ENCODE peak calls at places on chromosomes 6 and 20, in five cellular contexts. G, E, B, Y and O are unnamed samples.

GRCh38 chr6:28137458-28138020 is 4.1 kb upstream of the ZKSCAN8 start:
- DNase-seq in G (no peak), E (peak), B (no peak), Y (no peak), O (peak)

GRCh38 chr6:52381249-52381648 is 19.3 kb downstream of the PAQR8 start:
- DNase-seq in G (no peak), E (no peak), B (no peak), Y (no peak), O (no peak)

GRCh38 chr6:75296811-75297779 is 12.5 kb upstream of the TMEM30A start:
- DNase-seq in G (no peak), E (peak), B (no peak), Y (peak), O (peak)

GRCh38 chr6:40509716-40510260 is 77.4 kb downstream of the LRFN2 start:
- DNase-seq in G (no peak), E (no peak), B (no peak), Y (no peak), O (no peak)

GRCh38 chr6:43964659-43965570 is 162.3 kb downstream of the MRPL14 start:
- DNase-seq in G (no peak), E (no peak), B (no peak), Y (no peak), O (no peak)

GRCh38 chr6:36349240-36349639 is 12.6 kb upstream of the BNIP5 start:
- DNase-seq in G (no peak), E (no peak), B (peak), Y (no peak), O (no peak)

GRCh38 chr6:96777113-96777512 is 60.2 kb downstream of the GPR63 start:
- DNase-seq in G (no peak), E (no peak), B (no peak), Y (no peak), O (no peak)

GRCh38 chr6:113560908-113561307 is 296.2 kb upstream of the MARCKS start:
- DNase-seq in G (peak), E (peak), B (no peak), Y (no peak), O (peak)

GRCh38 chr20:38117635-38118034 is 47.4 kb downstream of the TGM2 start:
- DNase-seq in G (peak), E (peak), B (no peak), Y (no peak), O (peak)

GRCh38 chr6:41023114-41023513 is 15.9 kb downstream of the UNC5CL start:
- DNase-seq in G (no peak), E (peak), B (no peak), Y (no peak), O (no peak)

GRCh38 chr6:162887981-162888689 is 160.4 kb downstream of the PACRG start:
- DNase-seq in G (no peak), E (no peak), B (no peak), Y (no peak), O (no peak)

GRCh38 chr6:30483677-30484279 is 5.5 kb upstream of the HLA-E start:
- DNase-seq in G (no peak), E (peak), B (peak), Y (peak), O (peak)

GRCh38 chr20:22719250-22719649 is 134.9 kb upstream of the FOXA2 start:
- DNase-seq in G (no peak), E (no peak), B (peak), Y (no peak), O (no peak)

GRCh38 chr6:166736606-166737005 is 109.6 kb upstream of the RPS6KA2 start:
- DNase-seq in G (no peak), E (peak), B (no peak), Y (peak), O (peak)

GRCh38 chr6:79438015-79438414 is 99.2 kb downstream of the LCA5 start:
- DNase-seq in G (no peak), E (no peak), B (peak), Y (no peak), O (no peak)

GRCh38 chr6:135522975-135523692 is 25.6 kb upstream of the AHI1 start:
- DNase-seq in G (no peak), E (peak), B (no peak), Y (peak), O (no peak)

GRCh38 chr20:38747495-38748096 is 664 bp upstream of the ACTR5 start:
- DNase-seq in G (no peak), E (no peak), B (no peak), Y (no peak), O (no peak)

GRCh38 chr6:88360203-88360797 is 194.2 kb upstream of the CNR1 start:
- DNase-seq in G (no peak), E (peak), B (no peak), Y (no peak), O (peak)

GRCh38 chr6:159540152-159540551 is 152.9 kb downstream of the SOD2 start:
- DNase-seq in G (no peak), E (no peak), B (no peak), Y (peak), O (no peak)